ENCODE peak calls at places on chromosomes 7 and 10, in nine cellular contexts. M, P, C, N, A, F, E, H and U are unnamed samples.

GRCh38 chr7:35694161-35694783 is 663 bp downstream of the HERPUD2 start:
- DNase-seq in F (no peak), E (no peak), P (peak), H (peak), A (no peak), C (no peak), M (no peak), N (peak), U (no peak)

GRCh38 chr7:34902181-34902580 is 135.1 kb downstream of the DPY19L1 start:
- DNase-seq in A (no peak), C (no peak), F (no peak), H (no peak), P (no peak), N (no peak), E (no peak), M (no peak), U (no peak)

GRCh38 chr7:1488016-1488415 is 16.2 kb downstream of the INTS1 start:
- DNase-seq in C (no peak), H (no peak), E (no peak), N (no peak), P (no peak), F (no peak), A (no peak), M (no peak), U (no peak)

GRCh38 chr10:29541826-29542225 is 92.9 kb downstream of the SVIL start:
- DNase-seq in C (no peak), M (no peak), H (no peak), A (no peak), E (no peak), N (no peak), F (no peak), P (no peak), U (no peak)

GRCh38 chr7:151705744-151706567 is 171.0 kb downstream of the PRKAG2 start:
- DNase-seq in C (no peak), M (peak), E (peak), N (peak), F (peak), P (peak), A (peak), H (peak), U (peak)

GRCh38 chr10:73931767-73932624 is 21.1 kb downstream of the PLAU start:
- DNase-seq in N (peak), M (no peak), C (peak), H (peak), P (peak), E (no peak), F (no peak), A (no peak), U (peak)

GRCh38 chr10:80553436-80553835 is 15.7 kb downstream of the SH2D4B start:
- DNase-seq in F (no peak), H (no peak), E (no peak), C (no peak), N (no peak), P (no peak), A (no peak), M (no peak), U (no peak)

GRCh38 chr10:81018898-81019890 is 481.5 kb downstream of the SH2D4B start:
- DNase-seq in M (peak), A (no peak), E (peak), P (peak), N (peak), H (peak), C (no peak), F (no peak), U (peak)

GRCh38 chr7:41788556-41788955 is 85.7 kb upstream of the INHBA start:
- DNase-seq in M (no peak), A (no peak), N (no peak), P (no peak), C (no peak), F (no peak), E (no peak), H (no peak), U (peak)

GRCh38 chr7:84091318-84091717 is 103.3 kb downstream of the SEMA3A start:
- DNase-seq in M (no peak), P (no peak), C (no peak), N (no peak), H (no peak), A (no peak), E (no peak), F (no peak), U (no peak)

GRCh38 chr7:28277364-28277763 is 96.8 kb upstream of the JAZF1 start:
- DNase-seq in C (no peak), M (no peak), P (no peak), A (no peak), E (no peak), H (no peak), F (no peak), N (no peak), U (no peak)

GRCh38 chr7:155803418-155804376 is 8.6 kb downstream of the SHH start:
- DNase-seq in E (no peak), M (peak), C (peak), A (no peak), H (no peak), N (no peak), F (no peak), P (peak), U (peak)

GRCh38 chr7:2798669-2799068 is 45.4 kb downstream of the GNA12 start:
- DNase-seq in C (no peak), E (no peak), A (no peak), H (no peak), F (no peak), M (no peak), N (no peak), P (no peak), U (no peak)

GRCh38 chr10:63976538-63976937 is 455.3 kb downstream of the REEP3 start:
- DNase-seq in C (peak), P (peak), E (peak), N (peak), M (peak), H (peak), F (no peak), A (no peak), U (peak)

GRCh38 chr7:70884809-70885208 is 247.1 kb upstream of the GALNT17 start:
- DNase-seq in F (no peak), A (no peak), P (no peak), E (no peak), H (no peak), C (no peak), M (no peak), N (no peak), U (no peak)

DNA sequence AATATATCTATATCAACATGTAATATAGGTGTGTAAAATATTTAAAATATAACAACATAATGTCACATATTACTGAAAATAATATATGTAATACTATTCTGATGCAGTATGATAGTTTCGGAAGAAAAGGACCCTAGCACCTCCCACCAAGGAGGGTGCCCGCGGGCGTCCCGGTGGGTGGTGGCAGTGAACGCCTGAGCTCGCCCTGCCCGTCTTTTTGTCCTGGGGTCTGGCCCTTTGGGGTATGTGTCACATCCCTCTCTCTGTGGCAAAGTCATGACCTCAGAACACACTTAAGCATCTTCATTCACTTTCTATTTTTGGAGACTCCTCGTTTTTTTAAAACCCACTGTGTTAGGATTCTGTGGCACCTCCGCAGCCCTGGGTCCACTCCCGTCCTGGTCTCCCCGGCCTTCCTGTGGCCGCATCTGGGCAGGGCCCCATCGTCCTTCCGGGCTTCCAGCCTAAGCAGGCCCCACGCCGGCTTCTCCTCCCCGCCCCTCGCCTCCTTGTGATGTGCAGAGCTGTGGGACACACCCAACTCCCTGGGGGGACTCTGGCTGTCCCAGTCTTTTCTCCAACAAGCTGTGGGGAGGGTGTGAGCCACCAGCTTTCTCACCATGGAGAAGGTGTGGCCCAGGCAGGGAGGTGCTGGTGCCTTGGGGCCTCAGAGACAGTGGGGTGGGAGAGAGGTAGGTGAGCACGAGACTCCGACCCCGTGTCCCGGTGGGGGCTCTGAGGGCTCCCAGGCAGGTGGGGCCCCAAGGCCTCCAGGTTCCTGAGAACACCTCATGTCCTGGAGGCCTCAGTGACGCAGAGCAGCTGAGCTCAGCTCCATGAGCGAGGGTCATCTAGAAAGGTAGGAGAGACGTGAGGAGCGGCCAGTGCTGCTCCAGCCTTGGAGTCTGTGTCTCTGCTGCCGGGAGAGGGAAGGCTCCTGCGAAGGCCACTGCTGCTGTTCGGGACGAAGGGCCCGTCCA is 16.5 kb downstream of the PWWP2B start:
- DNase-seq in H (no peak), P (no peak), F (no peak), N (no peak), E (no peak), M (no peak), C (peak), A (no peak), U (peak)
- TF ChIP-seq CTCF in H (no peak), P (no peak), F (no peak), N (no peak), E (no peak), M (no peak), C (no peak), A (no peak), U (no peak)

GRCh38 chr10:56508562-56508961 is 147.5 kb upstream of the ZWINT start:
- DNase-seq in A (no peak), M (no peak), E (no peak), F (no peak), H (no peak), C (no peak), P (no peak), N (no peak), U (no peak)

GRCh38 chr10:56505555-56505954 is 144.5 kb upstream of the ZWINT start:
- DNase-seq in A (no peak), F (no peak), E (no peak), H (no peak), P (no peak), N (no peak), M (no peak), C (no peak), U (no peak)

GRCh38 chr10:56507033-56507432 is 146.0 kb upstream of the ZWINT start:
- DNase-seq in A (no peak), N (no peak), P (no peak), F (no peak), E (no peak), M (no peak), C (no peak), H (no peak), U (no peak)
- TF ChIP-seq CTCF in A (no peak), N (no peak), P (no peak), F (no peak), E (no peak), M (no peak), C (no peak), H (no peak), U (no peak)

GRCh38 chr7:132771301-132771730 is 195.0 kb upstream of the PLXNA4 start:
- DNase-seq in A (no peak), F (no peak), E (no peak), H (no peak), M (no peak), P (no peak), C (no peak), N (no peak), U (peak)
- TF ChIP-seq CTCF in A (no peak), F (no peak), E (no peak), H (no peak), M (no peak), P (no peak), C (no peak), N (no peak), U (no peak)

GRCh38 chr7:22822486-22823141 is at the start of gene TOMM7:
- DNase-seq in H (peak), M (peak), C (peak), F (peak), A (peak), E (peak), N (peak), P (peak), U (peak)
- TF ChIP-seq CTCF in H (no peak), M (no peak), C (peak), F (peak), A (peak), E (peak), N (peak), P (peak), U (peak)

GRCh38 chr10:115441907-115442520 is 348.8 kb downstream of the ATRNL1 start:
- DNase-seq in F (no peak), A (no peak), P (no peak), N (no peak), E (no peak), H (no peak), C (no peak), M (no peak), U (no peak)
- TF ChIP-seq CTCF in F (no peak), A (no peak), P (no peak), N (no peak), E (no peak), H (no peak), C (no peak), M (peak), U (no peak)

DNA sequence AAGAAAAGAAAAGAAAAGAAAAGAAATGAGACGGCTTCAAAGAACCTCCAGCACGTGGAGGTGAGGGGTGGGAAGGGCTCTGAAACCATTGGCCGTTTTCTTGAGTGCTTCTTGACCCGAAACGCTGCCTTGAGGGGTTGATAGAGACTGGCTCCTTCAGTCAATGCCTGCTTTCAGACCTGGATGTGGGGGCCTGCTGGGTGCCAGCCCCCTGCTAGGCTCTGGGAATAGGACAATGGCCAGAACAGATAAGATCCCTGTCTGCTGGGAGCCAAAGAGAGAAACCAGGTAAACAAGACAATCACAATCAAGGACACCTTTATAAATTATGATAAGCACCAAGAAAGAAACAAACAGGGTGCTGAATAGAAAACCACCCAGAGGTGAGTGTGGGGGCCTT is 27.7 kb downstream of the ZMIZ1 start:
- DNase-seq in P (no peak), H (no peak), C (no peak), M (no peak), E (no peak), A (no peak), N (no peak), F (no peak), U (no peak)
- TF ChIP-seq CTCF in P (no peak), H (no peak), C (no peak), M (no peak), E (no peak), A (no peak), N (no peak), F (no peak), U (no peak)